ENCODE peak calls at places on chromosomes 1 and 21, in seven cellular contexts. H is small intestine, S is stomach, K is HFFc6, U is foreskin fibroblast, L is putamen, B is iPS-NIHi11. Z is an unnamed sample.

GRCh38 chr1:201741763-201742342 is 87.1 kb upstream of the IPO9 start:
- DNase-seq in H (no peak), S (no peak), K (no peak), U (no peak), L (no peak), B (no peak), Z (no peak)

GRCh38 chr21:45330075-45330781 is 42.5 kb upstream of the POFUT2 start:
- DNase-seq in H (peak), S (no peak), K (peak), U (peak), L (no peak), B (peak), Z (no peak)

GRCh38 chr1:112395261-112395831 is 668 bp upstream of the CTTNBP2NL start:
- DNase-seq in H (peak), S (no peak), K (no peak), U (no peak), L (no peak), B (no peak), Z (no peak)

GRCh38 chr21:15191342-15191741 is 126.5 kb upstream of the NRIP1 start:
- DNase-seq in H (no peak), S (no peak), K (no peak), U (no peak), L (no peak), B (no peak), Z (no peak)

GRCh38 chr1:147189514-147189913 is 17.2 kb upstream of the PRKAB2 start:
- DNase-seq in H (no peak), S (no peak), K (no peak), U (no peak), L (no peak), B (no peak), Z (no peak)

GRCh38 chr1:22522221-22522743 is 41.0 kb upstream of the EPHA8 start:
- DNase-seq in H (no peak), S (no peak), K (no peak), U (no peak), L (no peak), B (no peak), Z (no peak)

GRCh38 chr1:64112281-64112680 is 91.1 kb upstream of the UBE2U start:
- DNase-seq in H (no peak), S (no peak), K (peak), U (peak), L (no peak), B (no peak), Z (no peak)

GRCh38 chr1:109395602-109396512 is 1.9 kb downstream of the SORT1 start:
- DNase-seq in H (peak), S (no peak), K (peak), U (no peak), L (no peak), B (no peak), Z (no peak)

GRCh38 chr1:233304489-233305102 is 9.1 kb upstream of the PCNX2 start:
- DNase-seq in H (peak), S (no peak), K (peak), U (no peak), L (no peak), B (no peak), Z (no peak)

GRCh38 chr1:36591278-36591677 is 108.6 kb upstream of the CSF3R start:
- DNase-seq in H (no peak), S (no peak), K (no peak), U (no peak), L (no peak), B (no peak), Z (no peak)

GRCh38 chr1:15692121-15692682 is 8.1 kb downstream of the PLEKHM2 start:
- DNase-seq in H (no peak), S (no peak), K (no peak), U (no peak), L (no peak), B (peak), Z (no peak)

GRCh38 chr21:17371470-17371869 is 141.4 kb upstream of the CXADR start:
- DNase-seq in H (no peak), S (no peak), K (peak), U (peak), L (no peak), B (no peak), Z (no peak)

GRCh38 chr1:77413541-77414335 is 131.9 kb downstream of the AK5 start:
- DNase-seq in H (no peak), S (no peak), K (no peak), U (no peak), L (no peak), B (no peak), Z (no peak)